ENCODE peak calls at places on chromosomes 11 and 22, in five cellular contexts. U is transverse colon, B is spleen, Y is HCT116, F is esophagus muscularis mucosa. E is an unnamed sample.
A peak's percentile ranks its signal among the peaks of the same experiment; 100 is the strongest.

GRCh38 chr11:107609384-107610218 is 18.7 kb downstream of the ELMOD1 start:
- DNase-seq in U (no peak), F (no peak), Y (no peak), B (no peak), E (no peak)

GRCh38 chr11:85694385-85694980 is 8.5 kb upstream of the CCDC89 start:
- DNase-seq in F (no peak), U (no peak), B (no peak), Y (peak; percentile 18), E (no peak)

GRCh38 chr11:3129181-3129590 is 35.9 kb downstream of the OSBPL5 start:
- DNase-seq in Y (no peak), U (no peak), F (no peak), B (no peak), E (no peak)

GRCh38 chr11:70377645-70378044 is 20.7 kb upstream of the CTTN start:
- DNase-seq in B (no peak), U (no peak), F (no peak), Y (no peak), E (no peak)

GRCh38 chr11:58957922-58958321 is 18.6 kb downstream of the GLYATL1 start:
- DNase-seq in F (no peak), Y (no peak), B (no peak), U (no peak), E (no peak)

GRCh38 chr22:46798366-46799057 is 36.1 kb downstream of the TBC1D22A start:
- DNase-seq in U (peak; percentile 82), B (peak; percentile 93), Y (peak; percentile 29), F (no peak), E (peak; percentile 81)

GRCh38 chr11:25377466-25377865 is 880.6 kb downstream of the LUZP2 start:
- DNase-seq in U (no peak), B (no peak), Y (no peak), F (no peak), E (no peak)

GRCh38 chr11:28447226-28447625 is 339.0 kb downstream of the METTL15 start:
- DNase-seq in U (no peak), B (no peak), Y (no peak), F (no peak), E (no peak)

GRCh38 chr11:20367313-20367948 is 3.9 kb downstream of the HTATIP2 start:
- DNase-seq in Y (peak; percentile 64), F (no peak), B (no peak), U (peak; percentile 49), E (peak; percentile 43)

GRCh38 chr11:73343076-73343833 is 32.9 kb upstream of the RELT start:
- DNase-seq in F (no peak), Y (no peak), B (no peak), U (no peak), E (no peak)

GRCh38 chr22:39674536-39674935 is 104.0 kb downstream of the CACNA1I start:
- DNase-seq in F (no peak), U (no peak), Y (no peak), B (no peak), E (no peak)

GRCh38 chr11:19073454-19074415 is 13.2 kb upstream of the MRGPRX2 start:
- DNase-seq in Y (no peak), F (no peak), U (no peak), B (no peak), E (no peak)

GRCh38 chr22:49198705-49199084 is 629.0 kb downstream of the BRD1 start:
- DNase-seq in F (no peak), B (no peak), U (no peak), Y (no peak), E (no peak)

GRCh38 chr11:1750481-1750839 is at the start of gene IFITM10:
- DNase-seq in U (peak; percentile 27), F (no peak), B (no peak), Y (no peak), E (peak; percentile 52)

GRCh38 chr11:72004515-72005346 is 6.0 kb downstream of the IL18BP start:
- DNase-seq in Y (no peak), F (no peak), U (no peak), B (no peak), E (no peak)

GRCh38 chr11:72005347-72006260 is 6.9 kb downstream of the IL18BP start:
- DNase-seq in F (no peak), Y (no peak), U (no peak), B (no peak), E (no peak)

GRCh38 chr11:72001834-72002591 is 3.3 kb downstream of the IL18BP start:
- DNase-seq in F (no peak), Y (no peak), U (no peak), B (no peak), E (no peak)

GRCh38 chr11:72002841-72003775 is 4.4 kb downstream of the IL18BP start:
- DNase-seq in B (no peak), F (no peak), Y (no peak), U (no peak), E (no peak)

DNA sequence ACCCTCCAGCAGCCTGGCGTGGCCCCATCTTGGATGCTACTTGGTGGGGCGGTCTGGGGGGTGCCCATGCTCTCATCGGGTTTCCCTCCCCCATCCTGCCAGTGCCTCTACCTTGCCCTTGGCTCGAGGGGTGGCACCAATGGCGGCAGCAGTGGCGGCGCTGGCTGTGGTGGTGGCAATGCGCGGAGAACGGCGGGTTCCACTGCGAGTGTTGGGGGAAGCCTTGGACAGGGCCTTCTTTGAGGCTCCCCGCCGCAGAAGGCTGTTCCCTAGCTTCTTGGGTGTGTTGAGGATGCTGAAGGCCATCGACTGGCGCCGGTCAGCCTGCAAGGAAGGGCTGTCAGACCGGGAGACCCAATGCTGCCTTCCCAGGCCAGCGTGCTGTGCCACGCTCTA is 5.1 kb downstream of the IL18BP start:
- DNase-seq in B (no peak), Y (no peak), F (no peak), U (no peak), E (no peak)
- H3K36me3 ChIP-seq in B (peaks cover 10% of the 10 kb centered on the region), Y (peaks cover 41% of the 10 kb centered on the region), F (peaks cover 77% of the 10 kb centered on the region), U (peaks cover 14% of the 10 kb centered on the region), E (peaks cover 85% of the 10 kb centered on the region)

GRCh38 chr11:126630893-126631292 is 275.4 kb downstream of the ST3GAL4 start:
- DNase-seq in F (no peak), B (no peak), U (no peak), Y (no peak), E (no peak)

GRCh38 chr11:126627376-126627775 is 271.9 kb downstream of the ST3GAL4 start:
- DNase-seq in F (no peak), B (no peak), U (no peak), Y (no peak), E (no peak)

GRCh38 chr11:126630488-126630887 is 275.0 kb downstream of the ST3GAL4 start:
- DNase-seq in Y (no peak), U (no peak), F (no peak), B (no peak), E (no peak)

GRCh38 chr11:126628450-126628789 is 272.9 kb downstream of the ST3GAL4 start:
- DNase-seq in U (no peak), B (no peak), F (no peak), Y (no peak), E (no peak)

DNA sequence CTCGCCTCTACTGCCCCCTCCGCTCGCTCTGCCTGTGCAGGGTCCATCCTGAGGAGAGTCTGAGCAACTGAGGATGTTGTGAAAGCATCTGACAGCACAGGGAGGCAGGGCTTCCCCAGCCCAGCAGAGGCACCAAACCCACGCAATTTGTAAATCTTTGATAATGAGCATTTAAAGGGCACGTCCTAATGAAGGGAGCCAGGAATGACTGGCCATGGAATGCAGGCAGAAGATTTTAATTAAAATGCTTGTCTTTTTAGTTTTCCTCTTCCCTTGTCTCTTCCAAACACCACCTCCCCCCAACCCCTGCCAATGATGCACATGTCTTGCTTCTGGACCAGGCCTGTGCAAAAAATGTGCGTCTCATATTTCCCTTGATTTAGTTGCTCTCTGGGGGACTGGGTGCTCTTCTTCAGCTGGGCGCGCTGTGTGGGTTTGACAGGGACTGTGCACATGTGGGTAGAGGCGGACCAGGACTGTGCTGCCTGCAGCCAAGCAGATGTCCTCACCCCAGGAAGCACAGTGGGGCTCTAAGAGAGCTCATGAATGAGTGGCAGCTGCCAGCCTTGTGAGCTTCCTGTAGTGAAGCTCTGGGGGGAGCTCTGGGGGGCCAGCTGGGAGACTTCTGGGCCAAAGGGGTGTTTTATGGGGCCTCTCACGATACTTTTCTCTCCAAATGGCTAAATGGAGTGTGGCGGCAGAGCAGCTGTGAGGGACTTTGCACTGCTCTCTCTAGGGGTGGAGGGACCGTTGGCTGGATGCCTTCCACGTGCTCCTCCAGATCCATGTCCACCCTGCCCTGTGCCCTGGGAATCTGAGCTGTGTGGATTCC is 273.5 kb downstream of the ST3GAL4 start:
- DNase-seq in F (no peak), Y (no peak), U (no peak), B (no peak), E (no peak)
- H3K27ac ChIP-seq in F (no peak overlapping the region), Y (no peak overlapping the region), U (no peak overlapping the region), B (no peak overlapping the region), E (no peak overlapping the region)

DNA sequence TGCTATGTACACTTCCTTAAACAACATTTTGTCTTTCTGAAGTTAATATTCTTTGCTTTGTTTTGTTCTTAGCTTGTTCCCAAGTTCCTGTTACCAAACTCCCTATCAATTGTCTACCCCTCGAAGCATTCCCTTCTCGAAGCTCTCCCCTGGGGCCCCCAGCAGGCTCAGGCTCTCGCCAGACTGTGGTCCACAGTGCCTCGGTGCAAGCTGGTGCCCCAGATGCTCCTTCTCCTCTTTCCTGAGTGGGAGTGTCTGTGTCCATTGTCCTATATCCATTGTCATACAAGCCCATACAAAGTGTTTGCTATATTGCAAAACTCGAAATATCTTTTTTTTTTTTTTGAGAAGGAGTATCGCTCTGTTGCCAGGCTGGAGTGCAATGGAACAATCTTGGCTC is 51.7 kb upstream of the RTL6 start:
- DNase-seq in B (no peak), F (no peak), U (no peak), Y (no peak), E (no peak)
- TF ChIP-seq POLR2AphosphoS5 in B (no peak), F (no peak), U (no peak), Y (no peak), E (no peak)

DNA sequence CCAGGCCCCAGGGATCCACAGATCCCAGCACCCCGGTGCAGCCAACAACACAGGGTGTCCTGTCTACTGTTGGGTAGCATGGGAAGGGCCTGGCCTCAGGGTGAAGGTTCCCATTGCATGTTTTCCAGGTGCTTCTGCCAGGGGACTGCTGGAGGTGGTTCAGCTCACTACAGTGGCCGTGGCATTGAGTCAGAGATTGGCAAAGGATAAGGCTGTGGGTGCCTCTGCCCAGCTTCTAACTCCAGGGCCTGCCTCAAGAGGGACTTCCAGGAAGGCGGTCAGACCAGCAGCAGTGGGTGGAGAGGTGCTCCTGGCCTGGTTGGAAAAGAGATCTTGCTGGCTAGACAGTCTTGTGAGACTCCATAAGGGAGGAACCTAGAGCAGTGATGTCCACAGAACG is 20.9 kb downstream of the CSNK1E start:
- DNase-seq in F (no peak), U (no peak), Y (no peak), B (no peak), E (no peak)
- H3K36me3 ChIP-seq in F (peaks cover 100% of the 10 kb centered on the region), U (no peaks in the 10 kb centered on the region), Y (peaks cover 55% of the 10 kb centered on the region), B (peaks cover 12% of the 10 kb centered on the region), E (peaks cover 98% of the 10 kb centered on the region)

DNA sequence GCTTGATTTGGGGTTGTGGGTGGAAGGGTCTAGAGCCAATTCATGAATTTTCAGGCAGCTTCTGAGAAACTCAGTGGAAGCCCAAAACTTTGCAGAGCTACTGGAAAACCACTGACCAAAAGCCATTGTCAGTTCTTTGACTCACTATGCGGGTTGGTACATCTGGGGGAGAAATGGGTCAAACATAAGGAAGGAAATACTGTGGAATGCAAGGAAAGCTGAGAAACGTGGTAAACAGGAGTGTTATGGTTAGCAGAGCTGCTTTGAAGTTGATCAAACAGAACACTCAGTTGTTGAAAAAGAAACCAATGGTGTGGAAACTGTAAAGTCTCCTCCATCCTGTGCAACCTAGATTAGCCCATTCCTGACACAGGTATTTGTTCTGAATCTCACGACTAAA is 6.3 kb upstream of the ABTB2 start:
- DNase-seq in Y (no peak), B (no peak), U (no peak), F (no peak), E (no peak)
- H3K27ac ChIP-seq in Y (no peak overlapping the region), B (no peak overlapping the region), U (no peak overlapping the region), F (no peak overlapping the region), E (no peak overlapping the region)

E was measured in stomach.